ENCODE peak calls at places on chromosome 2, in nine cellular contexts. U is IMR-90, Z is Karpas-422, H is aorta, D is HCT116, R is adrenal gland, N is uterus, K is testis, I is GM23248. C is an unnamed sample. For H3K36me3 and H3K4me1, the result is how much of the 10 kb centered on the place peaks cover.

GRCh38 chr2:195388024-195388423 is 269.0 kb upstream of the SLC39A10 start:
- DNase-seq in U (no peak), Z (peak), H (no peak), D (no peak), R (no peak), N (no peak), K (no peak), I (no peak), C (no peak)

GRCh38 chr2:197873293-197873701 is 68.9 kb downstream of the PLCL1 start:
- DNase-seq in U (peak), Z (no peak), H (no peak), D (no peak), R (no peak), N (no peak), K (no peak), I (peak), C (no peak)

GRCh38 chr2:75709297-75709696 is 1.4 kb downstream of the GCFC2 start:
- DNase-seq in U (no peak), Z (peak), H (no peak), D (no peak), R (no peak), N (no peak), K (no peak), I (peak), C (no peak)

GRCh38 chr2:184875212-184875611 is 276.9 kb downstream of the ZNF804A start:
- DNase-seq in U (no peak), Z (no peak), H (no peak), D (no peak), R (no peak), N (no peak), K (no peak), I (no peak), C (no peak)

GRCh38 chr2:230793573-230794359 is 71.0 kb upstream of the ITM2C start:
- DNase-seq in U (peak), Z (no peak), H (peak), D (peak), R (peak), N (peak), K (peak), I (peak), C (no peak)

GRCh38 chr2:20378891-20379519 is 28.4 kb upstream of the PUM2 start:
- DNase-seq in U (peak), Z (no peak), H (peak), D (peak), R (peak), N (peak), K (peak), I (peak), C (peak)

GRCh38 chr2:191006297-191006696 is 7.7 kb downstream of the STAT1 start:
- DNase-seq in U (no peak), Z (no peak), H (no peak), D (no peak), R (no peak), N (no peak), K (no peak), I (no peak), C (no peak)

GRCh38 chr2:26033270-26033768 is 565 bp upstream of the RAB10 start:
- DNase-seq in U (peak), Z (peak), H (no peak), D (peak), R (peak), N (no peak), K (peak), I (peak), C (peak)

GRCh38 chr2:2501454-2502108 is 170.5 kb upstream of the MYT1L start:
- DNase-seq in U (no peak), Z (no peak), H (no peak), D (no peak), R (peak), N (no peak), K (no peak), I (no peak), C (no peak)

GRCh38 chr2:12556762-12557161 is 160.0 kb upstream of the TRIB2 start:
- DNase-seq in U (peak), Z (no peak), H (no peak), D (no peak), R (no peak), N (no peak), K (no peak), I (peak), C (no peak)

GRCh38 chr2:231294578-231295362 is 96.3 kb downstream of the ARMC9 start:
- DNase-seq in U (peak), Z (no peak), H (no peak), D (no peak), R (no peak), N (no peak), K (no peak), I (peak), C (no peak)

GRCh38 chr2:220981926-220982325 is 590.2 kb downstream of the EPHA4 start:
- DNase-seq in U (no peak), Z (no peak), H (no peak), D (no peak), R (no peak), N (no peak), K (no peak), I (no peak), C (no peak)

GRCh38 chr2:209473930-209474419 is 50.1 kb downstream of the MAP2 start:
- DNase-seq in U (peak), Z (no peak), H (no peak), D (peak), R (no peak), N (no peak), K (no peak), I (peak), C (peak)

GRCh38 chr2:223363085-223363484 is 239.1 kb downstream of the SCG2 start:
- DNase-seq in U (no peak), Z (no peak), H (no peak), D (no peak), R (no peak), N (no peak), K (no peak), I (no peak), C (no peak)

GRCh38 chr2:14514001-14514400 is 118.5 kb upstream of the LRATD1 start:
- DNase-seq in U (no peak), Z (no peak), H (no peak), D (no peak), R (no peak), N (no peak), K (no peak), I (peak), C (no peak)

GRCh38 chr2:19785432-19785831 is 116.4 kb downstream of the TTC32 start:
- DNase-seq in U (peak), Z (no peak), H (no peak), D (no peak), R (no peak), N (no peak), K (no peak), I (peak), C (no peak)

GRCh38 chr2:108579631-108580030 is 45.4 kb downstream of the LIMS1 start:
- DNase-seq in U (peak), Z (peak), H (peak), D (no peak), R (peak), N (no peak), K (no peak), I (no peak), C (no peak)

GRCh38 chr2:174588463-174588862 is 9.1 kb downstream of the WIPF1 start:
- DNase-seq in U (no peak), Z (no peak), H (no peak), D (no peak), R (no peak), N (peak), K (no peak), I (peak), C (no peak)

GRCh38 chr2:37585982-37586621 is 85.3 kb downstream of the CDC42EP3 start:
- DNase-seq in U (peak), Z (no peak), H (peak), D (peak), R (peak), N (peak), K (no peak), I (peak), C (peak)

GRCh38 chr2:1593371-1594205 is 150.7 kb downstream of the PXDN start:
- DNase-seq in U (peak), Z (no peak), H (peak), D (peak), R (no peak), N (no peak), K (no peak), I (peak), C (peak)

GRCh38 chr2:65092791-65093190 is 36.6 kb downstream of the CEP68 start:
- DNase-seq in U (no peak), Z (no peak), H (no peak), D (no peak), R (no peak), N (no peak), K (no peak), I (no peak), C (no peak)

GRCh38 chr2:65098741-65099140 is 31.2 kb downstream of the RAB1A start:
- DNase-seq in U (no peak), Z (no peak), H (no peak), D (no peak), R (no peak), N (no peak), K (no peak), I (peak), C (no peak)

GRCh38 chr2:65097844-65098243 is 32.1 kb downstream of the RAB1A start:
- DNase-seq in U (no peak), Z (no peak), H (no peak), D (no peak), R (no peak), N (no peak), K (no peak), I (no peak), C (no peak)

GRCh38 chr2:65096948-65097347 is 33.0 kb downstream of the RAB1A start:
- DNase-seq in U (peak), Z (no peak), H (no peak), D (no peak), R (no peak), N (no peak), K (no peak), I (peak), C (no peak)

GRCh38 chr2:65093211-65093610 is 36.7 kb downstream of the RAB1A start:
- DNase-seq in U (no peak), Z (no peak), H (no peak), D (no peak), R (no peak), N (no peak), K (no peak), I (no peak), C (no peak)
- H3K36me3 ChIP-seq in U (under half), Z (half or more), H (under half), D (under half), R (under half), N (under half), K (under half), I (half or more), C (half or more)

DNA sequence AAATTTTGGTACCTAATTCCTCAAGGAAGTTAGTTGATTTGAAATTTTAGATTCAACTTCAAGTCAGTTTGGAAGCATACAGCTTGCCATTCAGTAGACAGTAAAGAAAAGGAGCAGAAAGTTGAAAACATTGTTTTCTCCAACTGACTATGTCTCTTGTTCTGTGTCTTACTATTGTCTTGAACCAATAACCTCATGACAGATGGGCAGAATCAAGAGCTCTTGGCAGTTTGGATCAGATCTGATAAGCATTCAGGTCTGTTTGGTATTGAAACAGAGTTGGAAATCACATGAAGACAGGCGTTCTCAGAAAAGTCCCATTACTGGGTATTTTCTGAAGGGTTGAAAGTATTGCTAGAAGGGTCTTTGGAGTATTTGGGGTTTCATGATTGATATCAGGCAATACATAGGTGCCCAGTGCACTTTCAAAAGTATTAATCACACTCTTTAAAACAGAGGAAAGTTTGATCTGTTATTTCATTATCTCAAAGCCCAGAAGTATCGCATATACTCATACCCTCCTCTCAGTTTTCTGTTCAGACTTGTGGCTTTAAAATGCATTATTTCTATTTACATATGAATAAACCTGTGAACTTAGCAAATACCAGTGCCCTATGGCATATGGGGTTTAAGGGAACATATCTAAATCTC is 428.4 kb upstream of the ZEB2 start:
- DNase-seq in U (no peak), Z (no peak), H (no peak), D (no peak), R (no peak), N (no peak), K (no peak), I (no peak), C (no peak)
- H3K4me1 ChIP-seq in U (under half), Z (under half), H (under half), D (under half), R (under half), N (under half), K (under half), I (under half), C (under half)

GRCh38 chr2:240586198-240586918 is at the start of gene CAPN10:
- DNase-seq in U (peak), Z (peak), H (peak), D (peak), R (peak), N (peak), K (peak), I (peak), C (peak)

GRCh38 chr2:240588669-240589068 is 2.1 kb downstream of the CAPN10 start:
- DNase-seq in U (no peak), Z (no peak), H (no peak), D (no peak), R (no peak), N (no peak), K (no peak), I (no peak), C (no peak)

GRCh38 chr2:240589381-240589780 is 2.8 kb downstream of the CAPN10 start:
- DNase-seq in U (no peak), Z (no peak), H (no peak), D (no peak), R (no peak), N (no peak), K (no peak), I (no peak), C (no peak)

GRCh38 chr2:240586919-240587800 is 626 bp downstream of the CAPN10 start:
- DNase-seq in U (no peak), Z (peak), H (peak), D (no peak), R (peak), N (no peak), K (peak), I (peak), C (peak)

GRCh38 chr2:240588006-240588655 is 1.6 kb downstream of the CAPN10 start:
- DNase-seq in U (no peak), Z (no peak), H (peak), D (no peak), R (no peak), N (no peak), K (no peak), I (no peak), C (no peak)
- H3K4me3 ChIP-seq in U (no peak), Z (peak), H (no peak), D (peak), R (peak), N (no peak), K (no peak), I (peak), C (peak)

DNA sequence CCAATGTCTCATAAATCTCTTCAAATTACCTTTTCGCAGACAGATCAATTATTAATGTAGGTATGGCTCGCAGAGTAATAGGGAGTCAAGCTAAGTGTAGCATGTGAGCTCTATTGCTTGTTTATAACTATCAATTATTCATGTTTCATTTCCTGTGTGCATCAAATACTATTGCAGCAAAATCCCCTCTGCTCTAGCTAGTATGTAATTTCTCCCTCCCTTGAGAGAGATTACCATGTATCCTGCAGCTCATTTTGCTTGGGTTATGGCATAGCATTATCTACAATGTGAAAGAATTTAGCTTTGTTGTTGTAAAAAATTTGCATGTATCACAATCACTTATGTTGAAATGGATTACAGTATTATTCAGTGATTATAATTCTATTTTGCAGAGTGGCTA is 65.6 kb upstream of the SCN1A start:
- DNase-seq in U (no peak), Z (no peak), H (no peak), D (no peak), R (no peak), N (no peak), K (no peak), I (no peak), C (no peak)
- H3K36me3 ChIP-seq in U (under half), Z (under half), H (under half), D (under half), R (under half), N (under half), K (under half), I (under half), C (under half)